ENCODE peak calls at places on chromosomes 13 and 19, in ten cellular contexts. Y is choroid plexus epithelial cell; W is transverse colon; A is fibroblast of lung; L is heart left ventricle; Q is fibroblast of pulmonary artery; F is MM.1S; D is CD4-positive, alpha-beta T cell; N is BE2C; I is tibial artery. X is an unnamed sample.

GRCh38 chr13:99033814-99034213 is 56.0 kb upstream of the DOCK9 start:
- DNase-seq in Y (peak; percentile 65), Q (peak; percentile 61), L (no peak), D (no peak), F (no peak), N (no peak), W (no peak), I (no peak), A (no peak), X (no peak)

GRCh38 chr13:97548736-97549135 is 114.8 kb downstream of the RAP2A start:
- DNase-seq in I (no peak), N (no peak), Y (no peak), L (no peak), W (no peak), A (no peak), Q (no peak), F (no peak), D (no peak), X (no peak)

GRCh38 chr19:45474941-45475516 is 7.2 kb downstream of the FOSB start:
- DNase-seq in N (no peak), W (no peak), A (no peak), F (no peak), I (no peak), Y (no peak), L (no peak), D (no peak), Q (peak; percentile 60), X (no peak)

GRCh38 chr13:80217614-80218456 is 123.1 kb downstream of the SPRY2 start:
- DNase-seq in Q (peak; percentile 96), L (no peak), A (peak; percentile 97), F (no peak), Y (peak; percentile 78), N (no peak), I (no peak), D (no peak), W (no peak), X (no peak)

GRCh38 chr19:52991484-52991883 is 22.2 kb upstream of the ERVV-1 start:
- DNase-seq in F (no peak), Q (peak; percentile 54), Y (peak; percentile 33), D (no peak), W (no peak), A (peak; percentile 48), N (no peak), L (no peak), I (no peak), X (no peak)

GRCh38 chr13:110523180-110523579 is 38.3 kb downstream of the RAB20 start:
- DNase-seq in Q (no peak), F (no peak), W (no peak), D (no peak), N (no peak), A (no peak), Y (no peak), L (no peak), I (peak; percentile 67), X (no peak)

GRCh38 chr13:20390526-20391175 is 135.0 kb downstream of the CRYL1 start:
- DNase-seq in F (no peak), L (no peak), A (no peak), I (no peak), N (no peak), Q (no peak), W (no peak), Y (peak; percentile 59), D (no peak), X (peak; percentile 28)

GRCh38 chr13:26784704-26785639 is 24.4 kb upstream of the GPR12 start:
- DNase-seq in I (no peak), A (no peak), L (peak; percentile 45), D (no peak), Q (no peak), N (no peak), F (peak; percentile 44), Y (no peak), W (peak; percentile 27), X (no peak)

GRCh38 chr19:44626067-44626624 is 12.8 kb downstream of the IGSF23 start:
- DNase-seq in A (peak; percentile 98), D (no peak), Q (peak; percentile 95), L (no peak), Y (peak; percentile 94), W (no peak), I (no peak), N (no peak), F (no peak), X (no peak)

GRCh38 chr13:84896128-84896527 is 903.1 kb downstream of the SLITRK6 start:
- DNase-seq in I (no peak), A (peak; percentile 34), W (peak; percentile 11), L (no peak), N (peak; percentile 52), D (peak; percentile 7), Q (peak; percentile 79), F (peak; percentile 65), Y (peak; percentile 82), X (peak; percentile 55)

DNA sequence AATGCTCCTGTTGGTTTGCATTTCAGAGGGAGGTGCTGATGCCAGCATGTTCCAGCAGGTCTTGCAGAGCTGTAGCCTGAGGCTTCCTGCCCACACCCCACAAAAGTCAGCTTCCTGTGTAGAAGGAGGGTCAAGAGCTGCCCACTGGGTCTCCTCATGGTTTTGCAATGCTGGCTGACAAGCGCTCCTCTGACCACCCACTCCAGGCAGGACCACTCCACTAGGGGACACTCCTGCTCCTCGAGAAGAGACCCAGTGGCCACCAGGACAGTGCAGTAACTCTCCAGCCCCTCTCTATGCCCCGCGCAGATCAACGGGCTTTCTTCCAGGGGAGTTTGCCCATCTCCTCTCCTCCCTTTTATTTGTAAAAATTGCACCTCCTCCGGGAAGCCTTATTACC is 72.9 kb upstream of the UQCRFS1 start:
- DNase-seq in N (peak; percentile 20), L (no peak), W (no peak), Q (no peak), D (no peak), I (peak; percentile 11), F (no peak), A (no peak), Y (no peak), X (no peak)
- TF ChIP-seq CTCF in N (peak; percentile 28), L (no peak), W (no peak), Q (no peak), D (no peak), I (no peak), F (no peak), A (no peak), Y (no peak), X (no peak)

DNA sequence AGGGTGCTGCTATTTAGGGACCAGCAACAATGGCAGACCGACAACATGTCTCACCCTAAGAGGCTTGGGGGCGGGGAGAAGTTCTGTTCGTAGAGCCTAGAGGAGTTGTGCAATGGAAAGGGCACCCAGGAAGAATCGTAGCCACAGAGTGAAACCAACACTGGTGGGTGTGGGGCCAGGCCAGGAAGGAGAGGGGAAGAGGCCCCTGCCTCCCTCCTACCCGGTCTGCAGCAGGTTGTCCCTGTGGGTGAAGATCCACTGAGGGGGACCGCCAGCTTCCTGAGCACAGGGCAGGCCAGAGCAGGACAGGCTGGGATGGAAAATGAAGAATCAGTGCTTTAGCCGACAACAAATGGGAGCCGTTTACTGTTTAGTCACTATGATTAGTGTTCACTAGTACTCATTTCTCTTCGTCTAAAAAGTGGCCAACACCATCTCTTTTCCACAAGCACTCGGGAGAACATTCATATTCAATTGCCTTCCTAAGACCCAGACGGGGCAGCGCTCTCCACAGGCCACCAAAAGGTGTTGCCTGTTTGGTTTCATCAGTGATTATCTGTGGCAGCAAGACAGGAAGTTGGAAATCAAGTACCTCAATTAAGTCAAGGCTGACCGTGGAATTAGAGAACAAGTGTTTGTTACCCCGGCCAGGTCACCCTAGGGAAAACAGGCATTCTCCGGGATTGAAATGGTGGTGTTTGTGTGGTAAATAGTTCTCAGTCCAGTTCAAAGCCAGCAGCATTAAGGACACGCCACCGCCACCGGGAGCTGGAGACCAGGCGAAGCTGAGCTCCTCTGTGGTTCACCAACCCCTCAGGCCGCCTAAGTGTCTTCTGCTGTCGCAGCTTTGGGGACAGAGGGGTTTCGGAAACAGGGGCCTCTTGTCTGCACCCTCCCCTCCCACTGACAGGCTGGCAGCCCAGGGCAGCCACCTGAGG is 1.0 kb upstream of the ATP11A start:
- DNase-seq in I (peak; percentile 66), Q (peak; percentile 6), W (peak; percentile 29), L (peak; percentile 54), Y (no peak), F (no peak), A (no peak), D (peak; percentile 21), N (no peak), X (no peak)
- TF ChIP-seq CTCF in I (no peak), Q (no peak), W (no peak), L (no peak), Y (no peak), F (no peak), A (no peak), D (no peak), N (no peak), X (no peak)

DNA sequence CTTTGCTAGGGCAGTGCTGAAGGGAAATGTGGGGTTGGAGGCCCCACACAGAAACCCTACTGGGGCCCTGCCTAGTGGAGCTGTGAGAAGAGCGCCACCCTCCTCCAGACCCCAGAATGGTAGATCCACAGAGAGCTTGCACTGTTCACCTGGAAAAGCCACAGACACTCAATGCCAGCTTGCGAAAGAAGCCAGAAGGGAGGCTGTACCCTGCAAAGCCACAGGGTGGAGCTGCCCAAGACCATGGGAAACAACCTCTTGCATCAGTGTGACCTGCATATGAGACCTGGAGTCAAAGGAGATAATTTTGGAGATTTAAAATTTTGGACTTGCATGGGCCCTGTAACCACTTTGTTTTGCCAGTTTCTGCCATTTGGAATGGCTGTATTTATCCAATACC is 615.4 kb upstream of the MIR17HG start:
- DNase-seq in N (peak; percentile 35), Y (no peak), W (no peak), D (no peak), Q (no peak), F (no peak), I (no peak), A (no peak), L (no peak), X (no peak)
- TF ChIP-seq CTCF in N (peak; percentile 61), Y (peak; percentile 10), W (no peak), D (no peak), Q (no peak), F (no peak), I (no peak), A (no peak), L (no peak), X (no peak)

GRCh38 chr13:73040968-73041580 is 17.7 kb upstream of the KLF5 start:
- DNase-seq in Q (no peak), A (no peak), L (no peak), W (peak; percentile 63), D (no peak), F (no peak), I (no peak), Y (no peak), N (no peak), X (no peak)

GRCh38 chr13:73038064-73038463 is 20.7 kb upstream of the KLF5 start:
- DNase-seq in D (no peak), A (no peak), Q (no peak), I (no peak), N (no peak), Y (no peak), L (no peak), F (no peak), W (no peak), X (no peak)

GRCh38 chr13:73040479-73040878 is 18.3 kb upstream of the KLF5 start:
- DNase-seq in Q (no peak), L (no peak), W (no peak), I (no peak), Y (no peak), N (no peak), A (no peak), D (no peak), F (no peak), X (no peak)

GRCh38 chr13:73036566-73036965 is 22.2 kb upstream of the KLF5 start:
- DNase-seq in Q (no peak), A (no peak), F (no peak), N (no peak), Y (no peak), I (no peak), D (no peak), L (no peak), W (no peak), X (no peak)

GRCh38 chr13:73039201-73040108 is 19.4 kb upstream of the KLF5 start:
- DNase-seq in Q (no peak), L (no peak), W (no peak), D (no peak), Y (no peak), A (no peak), N (no peak), I (no peak), F (no peak), X (no peak)
- TF ChIP-seq CTCF in Q (no peak), L (peak; percentile 15), W (no peak), D (no peak), Y (no peak), A (no peak), N (no peak), I (no peak), F (no peak), X (no peak)